ENCODE peak calls at places on chromosome 6, in eight cellular contexts. H is HepG2, B is GM23338, R is K562, N is GM12878, D is HCT116, K is endothelial cell of umbilical vein, S is H1. M is an unnamed sample.

GRCh38 chr6:35948725-35949124 is 27.8 kb upstream of the SRPK1 start:
- DNase-seq in D (peak), R (no peak), H (peak), K (peak), S (no peak), B (peak), N (no peak), M (no peak)

GRCh38 chr6:19845271-19846046 is 8.3 kb downstream of the ID4 start:
- DNase-seq in D (no peak), S (no peak), B (no peak), R (no peak), N (no peak), K (no peak), H (no peak), M (no peak)

GRCh38 chr6:7541175-7542064 is at the start of gene DSP:
- DNase-seq in N (no peak), H (peak), B (peak), R (peak), D (peak), K (peak), S (peak), M (no peak)

GRCh38 chr6:158060447-158061360 is 79.0 kb downstream of the SYNJ2 start:
- DNase-seq in H (no peak), K (peak), R (no peak), N (no peak), B (peak), D (no peak), S (no peak), M (peak)

GRCh38 chr6:132813173-132813856 is 1.1 kb upstream of the RPS12 start:
- DNase-seq in S (peak), N (no peak), R (peak), B (peak), D (no peak), H (peak), K (peak), M (no peak)

GRCh38 chr6:19159087-19159486 is 678.1 kb upstream of the ID4 start:
- DNase-seq in K (no peak), D (no peak), N (no peak), S (no peak), H (no peak), B (no peak), R (no peak), M (no peak)

GRCh38 chr6:19669206-19669605 is 168.0 kb upstream of the ID4 start:
- DNase-seq in K (no peak), R (no peak), S (no peak), H (no peak), N (no peak), B (no peak), D (no peak), M (no peak)

GRCh38 chr6:152776833-152777232 is 26.2 kb downstream of the VIP start:
- DNase-seq in N (no peak), K (no peak), B (no peak), R (no peak), H (no peak), S (no peak), D (no peak), M (no peak)

GRCh38 chr6:153059757-153060156 is 57.2 kb upstream of the MTRF1L start:
- DNase-seq in S (no peak), B (peak), K (peak), D (no peak), N (no peak), R (no peak), H (peak), M (no peak)

GRCh38 chr6:105429676-105430075 is 26.8 kb upstream of the PREP start:
- DNase-seq in B (no peak), N (no peak), H (no peak), K (no peak), S (no peak), D (no peak), R (no peak), M (no peak)

GRCh38 chr6:26295691-26296555 is 69.1 kb upstream of the BTN3A2 start:
- DNase-seq in B (no peak), D (peak), S (no peak), R (peak), K (peak), N (no peak), H (peak), M (no peak)

GRCh38 chr6:152595507-152595906 is 41.7 kb downstream of the SYNE1 start:
- DNase-seq in S (no peak), R (no peak), D (no peak), K (peak), B (peak), N (no peak), H (peak), M (no peak)

GRCh38 chr6:36114798-36115408 is 15.4 kb upstream of the MAPK13 start:
- DNase-seq in D (no peak), R (no peak), H (no peak), N (peak), S (no peak), K (no peak), B (no peak), M (no peak)

GRCh38 chr6:158468666-158469065 is 91.2 kb upstream of the TMEM181 start:
- DNase-seq in B (peak), K (no peak), H (no peak), N (no peak), D (no peak), S (no peak), R (no peak), M (no peak)

GRCh38 chr6:17472653-17473183 is 79.3 kb downstream of the CAP2 start:
- DNase-seq in S (no peak), N (no peak), K (no peak), D (no peak), H (no peak), B (no peak), R (no peak), M (no peak)

GRCh38 chr6:110509617-110510231 is 33.3 kb upstream of the SLC22A16 start:
- DNase-seq in H (peak), K (peak), N (no peak), D (peak), R (no peak), B (no peak), S (no peak), M (no peak)

GRCh38 chr6:53066059-53066406 is 829 bp downstream of the FBXO9 start:
- DNase-seq in D (no peak), B (peak), N (no peak), H (no peak), S (no peak), K (peak), R (peak), M (no peak)

GRCh38 chr6:24564081-24564480 is 69.3 kb downstream of the ALDH5A1 start:
- DNase-seq in B (no peak), K (no peak), R (no peak), H (no peak), N (no peak), D (no peak), S (no peak), M (no peak)

GRCh38 chr6:106273087-106273486 is 52.5 kb downstream of the ATG5 start:
- DNase-seq in H (no peak), D (no peak), K (no peak), S (no peak), R (no peak), N (peak), B (no peak), M (no peak)

GRCh38 chr6:45483021-45483420 is 105.3 kb upstream of the SUPT3H start:
- DNase-seq in S (no peak), H (no peak), D (no peak), K (no peak), N (no peak), R (no peak), B (no peak), M (no peak)

GRCh38 chr6:151962246-151962846 is 154.9 kb downstream of the ESR1 start:
- DNase-seq in N (no peak), S (no peak), D (no peak), K (no peak), H (peak), B (no peak), R (no peak), M (no peak)

GRCh38 chr6:150372051-150372450 is 3.2 kb downstream of the IYD start:
- DNase-seq in K (no peak), B (no peak), D (no peak), N (no peak), R (no peak), S (no peak), H (no peak), M (no peak)

GRCh38 chr6:51953246-51953645 is 134.2 kb downstream of the PKHD1 start:
- DNase-seq in K (no peak), B (no peak), N (no peak), H (no peak), D (no peak), S (no peak), R (no peak), M (no peak)

GRCh38 chr6:5054427-5054873 is 30.7 kb upstream of the PPP1R3G start:
- DNase-seq in K (peak), S (no peak), R (no peak), H (no peak), D (no peak), B (no peak), N (no peak), M (no peak)

GRCh38 chr6:15441215-15441868 is 195.5 kb downstream of the JARID2 start:
- DNase-seq in N (no peak), K (peak), H (peak), S (no peak), D (peak), B (peak), R (peak), M (peak)

GRCh38 chr6:107444277-107444676 is 15.1 kb downstream of the PDSS2 start:
- DNase-seq in N (no peak), D (no peak), R (no peak), S (no peak), K (no peak), H (no peak), B (no peak), M (no peak)

GRCh38 chr6:6218246-6219085 is 102.0 kb downstream of the F13A1 start:
- DNase-seq in K (no peak), N (no peak), B (no peak), H (no peak), D (no peak), R (no peak), S (no peak), M (no peak)

GRCh38 chr6:157563611-157564284 is 182.8 kb downstream of the ZDHHC14 start:
- DNase-seq in N (peak), H (no peak), S (peak), K (no peak), D (no peak), B (no peak), R (no peak), M (no peak)

GRCh38 chr6:112851141-112851540 is 504.0 kb downstream of the RFPL4B start:
- DNase-seq in S (no peak), N (no peak), B (no peak), H (no peak), R (no peak), D (no peak), K (peak), M (peak)

GRCh38 chr6:11494786-11495564 is 42.6 kb upstream of the TMEM170B start:
- DNase-seq in D (no peak), H (no peak), K (no peak), S (no peak), R (no peak), N (no peak), B (no peak), M (no peak)

GRCh38 chr6:4485735-4486134 is 290.5 kb upstream of the CDYL start:
- DNase-seq in H (no peak), N (no peak), S (no peak), K (no peak), B (no peak), R (no peak), D (no peak), M (no peak)

GRCh38 chr6:142716097-142716496 is 228.9 kb downstream of the HIVEP2 start:
- DNase-seq in N (no peak), H (peak), B (peak), K (no peak), S (no peak), D (no peak), R (no peak), M (no peak)

DNA sequence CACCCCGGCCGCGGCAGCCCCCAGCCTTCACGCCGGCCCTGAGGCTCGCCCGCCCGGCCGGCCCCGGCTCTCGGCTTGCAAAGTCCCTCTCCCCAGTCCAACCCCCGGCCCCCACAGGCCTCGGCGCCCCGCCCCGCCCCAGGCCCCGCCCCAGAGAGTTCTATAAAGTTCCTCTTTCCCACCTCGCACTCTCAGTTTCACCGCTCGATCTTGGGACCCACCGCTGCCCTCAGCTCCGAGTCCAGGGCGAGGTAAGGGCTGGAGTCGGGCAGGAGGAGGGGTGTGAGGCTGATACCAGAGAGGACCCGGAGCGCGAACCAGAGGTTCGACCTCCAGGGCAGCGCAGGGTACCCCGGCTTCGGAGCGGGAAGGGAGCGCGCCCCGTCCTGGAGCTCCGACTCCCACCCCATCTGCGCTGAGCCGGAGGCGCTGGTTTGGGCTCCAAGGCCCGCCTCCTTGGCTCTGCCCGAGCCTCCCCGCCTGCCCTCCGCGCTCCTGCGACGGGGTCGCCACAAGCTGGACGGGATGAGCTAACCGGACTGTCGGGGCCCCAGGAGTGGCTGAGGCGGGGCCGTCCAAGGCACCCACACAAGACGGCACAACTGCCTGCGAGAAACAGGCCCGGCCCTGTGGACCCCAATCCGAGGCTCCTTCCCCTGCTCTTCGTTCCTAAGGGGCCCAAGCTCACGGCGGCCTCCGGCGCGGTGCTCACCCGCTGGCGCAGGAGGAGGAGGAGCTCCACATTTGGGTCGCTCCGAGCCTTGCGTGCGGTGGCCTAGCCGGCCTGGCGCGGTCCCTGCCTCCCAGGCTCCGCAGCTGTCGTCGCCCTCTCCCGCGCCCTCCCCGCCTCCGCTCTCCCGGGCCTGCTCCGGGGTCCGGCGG is at the start of gene IRF4:
- DNase-seq in N (no peak), H (no peak), S (peak), B (peak), D (no peak), K (no peak), R (no peak), M (no peak)
- TF ChIP-seq EZH2 in N (no peak), H (no peak), S (no peak), B (no peak), D (no peak), K (peak), R (no peak), M (peak)

GRCh38 chr6:31580807-31581437 is 1.3 kb downstream of the LTB start:
- DNase-seq in S (peak), K (peak), N (no peak), R (peak), D (peak), H (peak), B (peak), M (no peak)
- TF ChIP-seq POLR2AphosphoS5 in S (peak), K (peak), N (peak), R (peak), D (peak), H (peak), B (peak), M (peak)

DNA sequence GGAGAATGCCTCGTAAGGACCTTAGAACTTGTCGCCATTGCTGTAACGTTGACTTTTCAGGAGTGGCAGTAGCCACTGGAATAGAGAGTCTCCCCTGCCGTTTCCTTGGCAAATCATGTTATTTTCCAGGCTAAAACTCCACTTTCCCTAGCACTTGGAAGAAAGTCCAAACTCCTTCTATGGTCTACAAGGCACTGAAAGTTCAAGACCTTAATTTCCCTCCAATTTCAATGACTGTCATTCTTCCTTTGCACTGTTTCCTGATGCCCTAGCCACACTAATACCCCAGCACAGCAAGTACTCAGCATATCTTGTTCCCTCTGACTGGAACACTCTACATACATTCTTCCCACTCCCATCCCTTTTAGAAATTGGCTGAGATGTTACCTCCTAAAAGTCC is 1.8 kb upstream of the TBPL1 start:
- DNase-seq in B (no peak), D (no peak), N (no peak), H (no peak), S (no peak), R (no peak), K (no peak), M (no peak)
- H3K27ac ChIP-seq in B (no peak), D (no peak), N (no peak), H (no peak), S (no peak), R (no peak), K (no peak), M (no peak)

GRCh38 chr6:90611996-90612690 is 25.3 kb upstream of the MAP3K7 start:
- DNase-seq in S (peak), K (no peak), N (no peak), B (peak), R (no peak), D (no peak), H (no peak), M (no peak)

GRCh38 chr6:90611543-90611864 is 24.6 kb upstream of the MAP3K7 start:
- DNase-seq in H (no peak), D (no peak), R (no peak), K (no peak), S (no peak), N (no peak), B (no peak), M (no peak)

GRCh38 chr6:90610291-90610670 is 23.4 kb upstream of the MAP3K7 start:
- DNase-seq in D (no peak), N (no peak), S (peak), H (no peak), K (peak), R (no peak), B (peak), M (no peak)

GRCh38 chr6:90605749-90606344 is 19.0 kb upstream of the MAP3K7 start:
- DNase-seq in N (no peak), S (no peak), B (peak), D (no peak), H (no peak), R (no peak), K (no peak), M (no peak)

GRCh38 chr6:90610671-90611542 is 24.0 kb upstream of the MAP3K7 start:
- DNase-seq in B (peak), S (peak), H (no peak), K (peak), D (no peak), R (peak), N (no peak), M (no peak)
- TF ChIP-seq EZH2 in B (no peak), S (peak), H (no peak), K (no peak), D (no peak), R (no peak), N (peak), M (no peak)